ENCODE peak calls at places on chromosome 3, in four cellular contexts. One of them, this sample, is unnamed. For H3K36me3, the result is how much of the 10 kb centered on the place peaks cover.

GRCh38 chr3:143298886-143299535 is 179.4 kb downstream of the CHST2 start:
- DNase-seq in tibial nerve: no peak
- DNase-seq in pancreas: no peak
- DNase-seq in cardiac muscle cell: no peak
- DNase-seq in this sample: no peak

GRCh38 chr3:118970819-118971218 is 63.8 kb downstream of the IGSF11 start:
- DNase-seq in pancreas: no peak
- DNase-seq in cardiac muscle cell: no peak
- DNase-seq in tibial nerve: no peak
- DNase-seq in this sample: no peak

GRCh38 chr3:50617096-50617791 is at the start of gene MAPKAPK3:
- DNase-seq in pancreas: no peak
- DNase-seq in tibial nerve: no peak
- DNase-seq in cardiac muscle cell: peak
- DNase-seq in this sample: no peak

GRCh38 chr3:128289534-128289933 is 136.3 kb downstream of the EEFSEC start:
- DNase-seq in pancreas: no peak
- DNase-seq in cardiac muscle cell: no peak
- DNase-seq in tibial nerve: no peak
- DNase-seq in this sample: no peak

GRCh38 chr3:160006282-160007163 is 17.9 kb downstream of the IL12A start:
- DNase-seq in cardiac muscle cell: peak
- DNase-seq in pancreas: no peak
- DNase-seq in tibial nerve: no peak
- DNase-seq in this sample: peak

GRCh38 chr3:134992180-134992579 is 197.1 kb downstream of the EPHB1 start:
- DNase-seq in tibial nerve: no peak
- DNase-seq in cardiac muscle cell: no peak
- DNase-seq in pancreas: no peak
- DNase-seq in this sample: no peak

GRCh38 chr3:136250862-136251460 is 821 bp downstream of the PCCB start:
- DNase-seq in pancreas: peak
- DNase-seq in tibial nerve: peak
- DNase-seq in cardiac muscle cell: peak
- DNase-seq in this sample: peak

GRCh38 chr3:186283651-186284445 is 78.2 kb downstream of the DGKG start:
- DNase-seq in tibial nerve: no peak
- DNase-seq in pancreas: no peak
- DNase-seq in cardiac muscle cell: peak
- DNase-seq in this sample: peak

GRCh38 chr3:185498503-185499396 is at the start of gene TMEM41A:
- DNase-seq in cardiac muscle cell: peak
- DNase-seq in tibial nerve: peak
- DNase-seq in pancreas: peak
- DNase-seq in this sample: peak

GRCh38 chr3:113227146-113227545 is 15.8 kb downstream of the BOC start:
- DNase-seq in tibial nerve: no peak
- DNase-seq in cardiac muscle cell: no peak
- DNase-seq in pancreas: no peak
- DNase-seq in this sample: no peak

GRCh38 chr3:147812186-147812911 is 403.2 kb downstream of the ZIC1 start:
- DNase-seq in pancreas: no peak
- DNase-seq in tibial nerve: no peak
- DNase-seq in cardiac muscle cell: no peak
- DNase-seq in this sample: no peak

GRCh38 chr3:52291508-52292181 is 4.0 kb downstream of the GLYCTK start:
- DNase-seq in tibial nerve: no peak
- DNase-seq in pancreas: peak
- DNase-seq in cardiac muscle cell: no peak
- DNase-seq in this sample: no peak

GRCh38 chr3:134659391-134660045 is 8.7 kb upstream of the KY start:
- DNase-seq in tibial nerve: no peak
- DNase-seq in cardiac muscle cell: no peak
- DNase-seq in pancreas: no peak
- DNase-seq in this sample: no peak

GRCh38 chr3:195818301-195818700 is 6.6 kb upstream of the MUC4 start:
- DNase-seq in cardiac muscle cell: no peak
- DNase-seq in tibial nerve: no peak
- DNase-seq in pancreas: no peak
- DNase-seq in this sample: no peak

GRCh38 chr3:43810797-43811196 is 120.1 kb downstream of the ABHD5 start:
- DNase-seq in tibial nerve: no peak
- DNase-seq in pancreas: no peak
- DNase-seq in cardiac muscle cell: no peak
- DNase-seq in this sample: no peak

GRCh38 chr3:133211449-133211848 is 173.3 kb downstream of the TMEM108 start:
- DNase-seq in cardiac muscle cell: peak
- DNase-seq in pancreas: no peak
- DNase-seq in tibial nerve: no peak
- DNase-seq in this sample: no peak

GRCh38 chr3:143090486-143090885 is 29.1 kb upstream of the CHST2 start:
- DNase-seq in pancreas: no peak
- DNase-seq in cardiac muscle cell: no peak
- DNase-seq in tibial nerve: no peak
- DNase-seq in this sample: peak

DNA sequence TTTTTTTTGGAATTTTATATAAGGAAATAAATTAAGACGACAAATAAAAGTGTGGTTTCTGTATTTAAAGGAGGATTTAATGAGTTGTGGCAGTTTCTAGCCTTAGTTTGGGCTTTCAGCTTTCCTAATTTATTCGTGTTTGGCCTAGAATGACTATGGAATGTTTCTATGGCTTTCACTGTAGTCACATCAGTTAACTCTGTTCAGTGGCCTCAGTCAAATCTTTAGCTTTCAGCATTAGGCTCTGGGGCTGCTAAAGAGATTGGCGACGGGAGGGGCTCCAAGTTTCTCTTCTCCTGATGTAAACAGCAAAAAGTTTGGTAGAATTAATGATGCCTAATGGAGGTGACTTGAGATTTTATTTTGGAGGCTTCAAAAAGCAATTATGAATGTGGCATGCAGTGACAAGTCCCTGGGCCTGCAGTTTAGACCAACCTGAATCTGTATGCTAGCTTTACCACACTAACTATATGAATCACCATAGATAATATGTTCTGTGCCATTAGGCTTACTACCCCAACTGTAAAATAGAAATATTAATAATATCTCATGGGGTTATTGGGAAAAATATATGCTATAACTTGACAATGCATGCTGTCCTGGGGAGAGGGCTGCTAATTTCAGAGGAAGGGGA is 47.1 kb upstream of the ADGRG7 start:
- DNase-seq in cardiac muscle cell: no peak
- DNase-seq in tibial nerve: no peak
- DNase-seq in pancreas: no peak
- DNase-seq in this sample: no peak
- H3K4me3 ChIP-seq in cardiac muscle cell: no peak
- H3K4me3 ChIP-seq in tibial nerve: no peak
- H3K4me3 ChIP-seq in pancreas: no peak
- H3K4me3 ChIP-seq in this sample: no peak

DNA sequence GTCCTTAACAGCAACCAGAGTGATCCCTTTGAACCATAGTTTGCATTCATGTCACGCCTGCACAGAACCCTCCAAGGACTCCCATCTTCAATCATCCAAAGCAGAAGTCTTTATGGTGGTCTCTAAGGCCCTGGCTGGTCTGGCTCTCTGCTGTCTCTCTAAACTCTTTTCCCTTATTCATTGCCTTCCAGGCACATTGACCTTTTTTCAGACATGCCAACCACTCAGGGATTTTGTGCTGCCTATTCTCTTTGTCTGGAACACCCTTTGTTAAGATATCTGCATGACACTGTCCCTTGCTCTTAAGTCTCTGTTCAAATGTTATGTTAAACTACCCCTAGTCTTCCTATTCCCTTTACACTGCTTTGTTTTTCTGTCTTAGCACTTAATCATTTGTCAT is 21.8 kb upstream of the ZBTB47 start:
- DNase-seq in pancreas: no peak
- DNase-seq in tibial nerve: no peak
- DNase-seq in cardiac muscle cell: no peak
- DNase-seq in this sample: no peak
- H3K36me3 ChIP-seq in pancreas: under half
- H3K36me3 ChIP-seq in tibial nerve: half or more
- H3K36me3 ChIP-seq in cardiac muscle cell: half or more
- H3K36me3 ChIP-seq in this sample: half or more

DNA sequence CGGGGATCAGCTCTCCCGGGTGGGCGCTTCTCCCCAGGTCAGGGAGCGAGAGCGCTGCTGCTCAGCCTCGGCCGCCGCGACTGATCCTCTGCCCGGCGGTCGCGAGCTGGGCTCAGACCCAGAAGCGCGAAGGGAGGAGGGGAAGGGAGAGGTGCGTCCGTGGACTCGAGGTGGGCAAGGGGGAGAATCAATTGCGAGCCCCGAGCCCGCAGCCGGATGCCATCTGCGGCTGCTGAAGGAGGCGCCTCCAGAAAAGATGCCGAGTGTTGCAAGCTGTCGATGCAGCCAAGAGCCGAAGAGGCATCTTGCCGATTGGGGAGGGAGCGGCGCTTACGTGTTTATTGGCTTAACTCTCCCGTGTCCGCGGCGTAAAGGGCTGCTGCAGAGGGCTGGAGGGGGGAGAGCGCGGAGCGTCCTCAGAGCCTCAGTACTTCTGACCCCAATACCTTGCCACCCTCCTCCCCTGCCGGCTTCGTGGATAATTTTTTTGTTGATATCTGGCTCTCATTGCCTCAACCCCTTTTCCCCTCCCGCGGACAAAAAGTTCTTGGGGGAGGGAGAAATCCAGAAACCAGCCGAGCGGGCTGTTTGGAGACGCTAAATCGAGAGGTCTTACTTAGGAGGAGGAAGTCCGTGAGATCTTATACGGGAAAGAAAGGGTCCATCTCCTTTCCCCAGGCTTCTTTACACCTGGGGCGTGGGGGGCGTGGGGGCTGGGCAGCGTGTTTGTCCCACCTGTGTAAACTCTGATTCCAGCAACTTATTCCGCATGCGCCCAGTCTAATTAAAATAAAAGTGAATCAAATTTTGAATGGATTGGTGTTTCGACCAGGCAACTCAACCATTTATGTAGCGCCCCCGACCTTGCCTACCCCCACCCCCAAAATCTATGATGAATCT is at the start of gene CADPS:
- DNase-seq in pancreas: peak
- DNase-seq in cardiac muscle cell: no peak
- DNase-seq in tibial nerve: no peak
- DNase-seq in this sample: peak
- H3K4me3 ChIP-seq in pancreas: peak
- H3K4me3 ChIP-seq in cardiac muscle cell: peak
- H3K4me3 ChIP-seq in tibial nerve: peak
- H3K4me3 ChIP-seq in this sample: peak

DNA sequence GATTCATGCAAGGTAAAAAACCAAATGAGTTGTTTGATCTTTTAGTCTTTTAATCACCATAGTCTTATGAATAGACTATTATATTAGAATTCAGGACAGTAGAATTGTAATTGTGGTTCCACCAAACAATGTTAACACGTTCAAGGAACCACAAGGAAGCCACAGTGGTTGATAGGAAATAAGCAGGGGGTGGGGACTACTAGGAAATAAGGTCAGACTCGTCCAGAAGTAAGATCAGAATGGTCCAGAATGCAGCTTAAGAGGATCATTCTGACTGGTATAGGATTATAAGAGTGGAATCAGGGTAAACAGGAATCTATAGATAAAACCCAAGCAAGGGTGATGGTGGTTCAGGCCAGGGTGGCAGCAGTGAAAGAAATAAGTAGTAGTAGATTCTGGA is 7.5 kb downstream of the MYNN start:
- DNase-seq in cardiac muscle cell: no peak
- DNase-seq in tibial nerve: no peak
- DNase-seq in pancreas: no peak
- DNase-seq in this sample: no peak
- H3K36me3 ChIP-seq in cardiac muscle cell: half or more
- H3K36me3 ChIP-seq in tibial nerve: half or more
- H3K36me3 ChIP-seq in pancreas: under half
- H3K36me3 ChIP-seq in this sample: half or more

GRCh38 chr3:16658933-16659793 is 53.9 kb upstream of the DAZL start:
- DNase-seq in pancreas: no peak
- DNase-seq in tibial nerve: no peak
- DNase-seq in cardiac muscle cell: no peak
- DNase-seq in this sample: no peak

GRCh38 chr3:16653712-16654111 is 48.5 kb upstream of the DAZL start:
- DNase-seq in pancreas: no peak
- DNase-seq in cardiac muscle cell: no peak
- DNase-seq in tibial nerve: no peak
- DNase-seq in this sample: no peak

GRCh38 chr3:16663852-16664712 is 58.9 kb upstream of the DAZL start:
- DNase-seq in cardiac muscle cell: no peak
- DNase-seq in tibial nerve: no peak
- DNase-seq in pancreas: no peak
- DNase-seq in this sample: no peak

GRCh38 chr3:16658004-16658932 is 53.0 kb upstream of the DAZL start:
- DNase-seq in pancreas: no peak
- DNase-seq in cardiac muscle cell: peak
- DNase-seq in tibial nerve: no peak
- DNase-seq in this sample: no peak
- H3K4me3 ChIP-seq in pancreas: no peak
- H3K4me3 ChIP-seq in cardiac muscle cell: no peak
- H3K4me3 ChIP-seq in tibial nerve: no peak
- H3K4me3 ChIP-seq in this sample: no peak

DNA sequence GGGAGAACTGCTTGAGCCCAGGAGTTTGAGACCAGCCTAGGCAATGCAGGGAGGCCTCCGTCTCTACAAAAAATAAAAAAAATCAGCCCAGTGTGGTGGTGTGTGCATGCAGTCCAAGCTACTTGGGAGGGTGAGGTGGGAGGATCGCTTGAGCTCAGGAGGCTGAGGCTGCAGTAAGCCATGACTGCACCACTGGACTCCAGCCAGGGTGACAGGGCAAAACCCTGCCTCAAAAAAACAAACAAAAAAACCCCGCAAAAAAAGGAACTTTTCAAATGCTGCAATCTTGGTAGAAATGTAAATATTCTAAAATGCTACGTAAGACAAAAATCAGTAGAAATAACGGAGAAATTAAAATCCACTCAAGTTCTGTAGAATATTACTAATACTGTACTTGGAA is 108.1 kb upstream of the MELTF start:
- DNase-seq in cardiac muscle cell: no peak
- DNase-seq in tibial nerve: no peak
- DNase-seq in pancreas: no peak
- DNase-seq in this sample: peak
- H3K36me3 ChIP-seq in cardiac muscle cell: under half
- H3K36me3 ChIP-seq in tibial nerve: half or more
- H3K36me3 ChIP-seq in pancreas: under half
- H3K36me3 ChIP-seq in this sample: half or more